ENCODE peak calls at places on chromosomes 1 and 21, in six cellular contexts. S is activated effector memory CD4-positive, alpha-beta T cell treated with anti-CD3 and anti-CD28 coated beads, Interleukin-2, amount 50 U/mL, for 16 hours; E is GM03348; W is fibroblast of mammary gland; F is NCI-H2029 treated with DMSO at 0.1 percent for 48 hours; I is OCI-LY7. P is an unnamed sample.

GRCh38 chr1:36285450-36286101 is 20.6 kb upstream of the SH3D21 start:
- DNase-seq in S (peak; percentile 77), E (peak; percentile 81), W (peak; percentile 92), F (peak; percentile 57), I (peak; percentile 88), P (peak; percentile 29)

GRCh38 chr1:145849356-145850165 is 4.1 kb downstream of the NUDT17 start:
- DNase-seq in S (peak; percentile 55), E (peak; percentile 89), W (peak; percentile 55), F (no peak), I (no peak), P (no peak)

GRCh38 chr1:19426294-19427086 is 58.8 kb downstream of the CAPZB start:
- DNase-seq in S (no peak), E (no peak), W (no peak), F (no peak), I (no peak), P (no peak)

GRCh38 chr1:241990040-241990439 is 8.9 kb downstream of the MAP1LC3C start:
- DNase-seq in S (no peak), E (peak; percentile 93), W (peak; percentile 99), F (peak; percentile 46), I (no peak), P (peak; percentile 38)

GRCh38 chr1:53172751-53173498 is 23.7 kb upstream of the CPT2 start:
- DNase-seq in S (no peak), E (peak; percentile 77), W (peak; percentile 73), F (peak; percentile 74), I (peak; percentile 87), P (peak; percentile 34)

GRCh38 chr21:34846214-34846575 is 177.4 kb downstream of the CLIC6 start:
- DNase-seq in S (no peak), E (no peak), W (no peak), F (no peak), I (no peak), P (no peak)

GRCh38 chr21:31915566-31915965 is 42.7 kb downstream of the HUNK start:
- DNase-seq in S (no peak), E (no peak), W (no peak), F (no peak), I (no peak), P (no peak)

GRCh38 chr1:33099290-33100118 is 18.6 kb downstream of the AZIN2 start:
- DNase-seq in S (peak; percentile 84), E (peak; percentile 96), W (peak; percentile 100), F (no peak), I (peak; percentile 20), P (no peak)

GRCh38 chr1:242477944-242478343 is 46.6 kb downstream of the PLD5 start:
- DNase-seq in S (no peak), E (no peak), W (no peak), F (no peak), I (no peak), P (no peak)

GRCh38 chr1:70762386-70762785 is 285.2 kb downstream of the PTGER3 start:
- DNase-seq in S (no peak), E (no peak), W (no peak), F (no peak), I (no peak), P (no peak)

GRCh38 chr1:25645641-25646400 is 29.2 kb downstream of the MAN1C1 start:
- DNase-seq in S (no peak), E (no peak), W (no peak), F (peak; percentile 78), I (no peak), P (no peak)

GRCh38 chr1:206949641-206950040 is 3.4 kb upstream of the PIGR start:
- DNase-seq in S (no peak), E (no peak), W (no peak), F (no peak), I (no peak), P (no peak)

GRCh38 chr1:183278736-183279591 is 92.9 kb downstream of the LAMC2 start:
- DNase-seq in S (no peak), E (peak; percentile 75), W (peak; percentile 89), F (no peak), I (no peak), P (no peak)

GRCh38 chr21:44903054-44903685 is 17.5 kb downstream of the ITGB2 start:
- DNase-seq in S (no peak), E (no peak), W (no peak), F (no peak), I (no peak), P (no peak)

GRCh38 chr21:42233067-42233981 is 14.4 kb downstream of the ABCG1 start:
- DNase-seq in S (peak; percentile 92), E (peak; percentile 31), W (peak; percentile 16), F (peak; percentile 90), I (peak; percentile 97), P (no peak)

GRCh38 chr1:87805661-87806376 is 477.1 kb downstream of the LMO4 start:
- DNase-seq in S (no peak), E (peak; percentile 68), W (peak; percentile 42), F (no peak), I (no peak), P (no peak)

GRCh38 chr1:238226805-238227204 is 336.1 kb upstream of the ZP4 start:
- DNase-seq in S (no peak), E (no peak), W (no peak), F (no peak), I (no peak), P (no peak)

GRCh38 chr1:100036718-100037664 is 67.2 kb downstream of the SLC35A3 start:
- DNase-seq in S (no peak), E (no peak), W (peak; percentile 86), F (peak; percentile 46), I (peak; percentile 22), P (no peak)

GRCh38 chr1:159492575-159493323 is 43.1 kb downstream of the OR10J5 start:
- DNase-seq in S (no peak), E (peak; percentile 24), W (peak; percentile 45), F (no peak), I (no peak), P (no peak)

GRCh38 chr1:232950919-232951579 is 638 bp downstream of the NTPCR start:
- DNase-seq in S (peak; percentile 66), E (peak; percentile 15), W (no peak), F (peak; percentile 36), I (peak; percentile 33), P (no peak)

GRCh38 chr1:17732475-17732874 is 22.7 kb upstream of the ACTL8 start:
- DNase-seq in S (no peak), E (peak; percentile 70), W (peak; percentile 66), F (no peak), I (no peak), P (no peak)

GRCh38 chr1:77889671-77890070 is 1.2 kb downstream of the NEXN start:
- DNase-seq in S (no peak), E (peak; percentile 66), W (peak; percentile 80), F (no peak), I (no peak), P (no peak)